ENCODE peak calls at places on chromosomes 6 and 20, in nine cellular contexts. One of them, this sample, is unnamed.

GRCh38 chr20:35306931-35307517 is 14.8 kb upstream of the FAM83C start:
- DNase-seq in IMR-90: peak
- DNase-seq in stomach: peak
- DNase-seq in astrocyte of the spinal cord: peak
- DNase-seq in lower lobe of right lung: no peak
- DNase-seq in GM20000: no peak
- DNase-seq in OCI-LY7: peak
- DNase-seq in AG10803: peak
- DNase-seq in GM13977: no peak
- DNase-seq in this sample: peak

GRCh38 chr6:117494283-117494682 is 11.8 kb downstream of the DCBLD1 start:
- DNase-seq in astrocyte of the spinal cord: peak
- DNase-seq in AG10803: no peak
- DNase-seq in OCI-LY7: no peak
- DNase-seq in IMR-90: no peak
- DNase-seq in GM13977: no peak
- DNase-seq in stomach: no peak
- DNase-seq in GM20000: no peak
- DNase-seq in lower lobe of right lung: no peak
- DNase-seq in this sample: peak

GRCh38 chr20:54477556-54477955 is 2.2 kb downstream of the DOK5 start:
- DNase-seq in GM20000: no peak
- DNase-seq in astrocyte of the spinal cord: no peak
- DNase-seq in IMR-90: peak
- DNase-seq in GM13977: no peak
- DNase-seq in OCI-LY7: no peak
- DNase-seq in AG10803: peak
- DNase-seq in lower lobe of right lung: no peak
- DNase-seq in stomach: no peak
- DNase-seq in this sample: no peak

GRCh38 chr6:28978137-28978491 is 27.0 kb downstream of the ZNF311 start:
- DNase-seq in IMR-90: no peak
- DNase-seq in AG10803: no peak
- DNase-seq in astrocyte of the spinal cord: no peak
- DNase-seq in GM13977: no peak
- DNase-seq in stomach: no peak
- DNase-seq in GM20000: no peak
- DNase-seq in OCI-LY7: no peak
- DNase-seq in lower lobe of right lung: no peak
- DNase-seq in this sample: no peak

GRCh38 chr6:17202526-17202925 is 78.6 kb upstream of the RBM24 start:
- DNase-seq in AG10803: no peak
- DNase-seq in astrocyte of the spinal cord: no peak
- DNase-seq in OCI-LY7: no peak
- DNase-seq in GM20000: no peak
- DNase-seq in stomach: no peak
- DNase-seq in GM13977: no peak
- DNase-seq in IMR-90: peak
- DNase-seq in lower lobe of right lung: no peak
- DNase-seq in this sample: no peak

GRCh38 chr6:259901-260508 is 32.3 kb upstream of the DUSP22 start:
- DNase-seq in AG10803: no peak
- DNase-seq in OCI-LY7: no peak
- DNase-seq in GM20000: peak
- DNase-seq in IMR-90: no peak
- DNase-seq in astrocyte of the spinal cord: no peak
- DNase-seq in stomach: no peak
- DNase-seq in lower lobe of right lung: no peak
- DNase-seq in GM13977: peak
- DNase-seq in this sample: no peak

GRCh38 chr6:47138046-47138445 is 95.9 kb upstream of the ADGRF1 start:
- DNase-seq in IMR-90: peak
- DNase-seq in lower lobe of right lung: no peak
- DNase-seq in AG10803: no peak
- DNase-seq in GM20000: no peak
- DNase-seq in OCI-LY7: no peak
- DNase-seq in GM13977: no peak
- DNase-seq in stomach: no peak
- DNase-seq in astrocyte of the spinal cord: peak
- DNase-seq in this sample: peak

GRCh38 chr6:42120895-42121865 is 21.2 kb downstream of the C6orf132 start:
- DNase-seq in stomach: no peak
- DNase-seq in astrocyte of the spinal cord: no peak
- DNase-seq in AG10803: peak
- DNase-seq in OCI-LY7: no peak
- DNase-seq in GM20000: no peak
- DNase-seq in IMR-90: no peak
- DNase-seq in GM13977: no peak
- DNase-seq in lower lobe of right lung: peak
- DNase-seq in this sample: no peak

GRCh38 chr20:62489940-62490263 is 14.1 kb upstream of the GATA5 start:
- DNase-seq in lower lobe of right lung: no peak
- DNase-seq in OCI-LY7: no peak
- DNase-seq in IMR-90: no peak
- DNase-seq in astrocyte of the spinal cord: no peak
- DNase-seq in stomach: no peak
- DNase-seq in AG10803: no peak
- DNase-seq in GM20000: no peak
- DNase-seq in GM13977: no peak
- DNase-seq in this sample: no peak

GRCh38 chr6:139337830-139338229 is 36.6 kb downstream of the CITED2 start:
- DNase-seq in astrocyte of the spinal cord: no peak
- DNase-seq in IMR-90: no peak
- DNase-seq in GM13977: no peak
- DNase-seq in OCI-LY7: no peak
- DNase-seq in AG10803: peak
- DNase-seq in lower lobe of right lung: peak
- DNase-seq in stomach: no peak
- DNase-seq in GM20000: no peak
- DNase-seq in this sample: no peak

GRCh38 chr20:50569864-50570836 is 60.0 kb downstream of the PTPN1 start:
- DNase-seq in AG10803: no peak
- DNase-seq in astrocyte of the spinal cord: peak
- DNase-seq in lower lobe of right lung: no peak
- DNase-seq in OCI-LY7: peak
- DNase-seq in GM13977: peak
- DNase-seq in IMR-90: peak
- DNase-seq in GM20000: peak
- DNase-seq in stomach: no peak
- DNase-seq in this sample: peak

GRCh38 chr6:40948598-40948997 is 90.4 kb downstream of the UNC5CL start:
- DNase-seq in AG10803: peak
- DNase-seq in lower lobe of right lung: no peak
- DNase-seq in astrocyte of the spinal cord: no peak
- DNase-seq in OCI-LY7: no peak
- DNase-seq in IMR-90: peak
- DNase-seq in GM13977: no peak
- DNase-seq in GM20000: no peak
- DNase-seq in stomach: no peak
- DNase-seq in this sample: no peak

GRCh38 chr6:93940381-93940780 is 521.0 kb upstream of the EPHA7 start:
- DNase-seq in GM20000: no peak
- DNase-seq in stomach: no peak
- DNase-seq in AG10803: no peak
- DNase-seq in IMR-90: no peak
- DNase-seq in OCI-LY7: no peak
- DNase-seq in astrocyte of the spinal cord: no peak
- DNase-seq in lower lobe of right lung: no peak
- DNase-seq in GM13977: no peak
- DNase-seq in this sample: no peak

GRCh38 chr6:138655828-138656227 is 117.7 kb upstream of the CCDC28A start:
- DNase-seq in stomach: no peak
- DNase-seq in astrocyte of the spinal cord: no peak
- DNase-seq in GM20000: no peak
- DNase-seq in OCI-LY7: no peak
- DNase-seq in AG10803: no peak
- DNase-seq in GM13977: no peak
- DNase-seq in lower lobe of right lung: no peak
- DNase-seq in IMR-90: no peak
- DNase-seq in this sample: peak

GRCh38 chr6:80939936-80940335 is 812.5 kb downstream of the TENT5A start:
- DNase-seq in astrocyte of the spinal cord: no peak
- DNase-seq in OCI-LY7: no peak
- DNase-seq in GM20000: no peak
- DNase-seq in lower lobe of right lung: no peak
- DNase-seq in AG10803: peak
- DNase-seq in stomach: no peak
- DNase-seq in GM13977: no peak
- DNase-seq in IMR-90: no peak
- DNase-seq in this sample: no peak

DNA sequence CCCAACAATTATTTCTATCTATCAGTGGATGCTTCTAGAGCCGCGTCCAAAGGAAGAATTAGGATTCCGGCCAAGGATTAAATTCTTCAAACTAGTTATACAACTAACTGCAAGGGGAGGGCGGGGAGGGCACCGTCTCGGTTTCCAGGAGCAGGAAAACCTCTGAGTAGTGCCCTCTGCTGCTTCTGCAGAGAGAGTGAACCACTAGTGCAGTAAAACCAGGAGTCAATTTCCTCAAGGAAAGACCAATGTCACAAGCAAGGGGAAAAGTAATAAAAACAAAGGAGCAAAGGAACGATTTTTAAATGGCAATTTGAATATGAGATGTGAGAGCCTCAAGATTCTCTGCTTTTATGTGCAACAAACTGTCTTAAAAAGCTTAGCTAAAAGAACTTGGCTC is 16.5 kb upstream of the UBE2J1 start:
- DNase-seq in stomach: peak
- DNase-seq in IMR-90: peak
- DNase-seq in OCI-LY7: peak
- DNase-seq in astrocyte of the spinal cord: peak
- DNase-seq in GM20000: no peak
- DNase-seq in GM13977: no peak
- DNase-seq in AG10803: peak
- DNase-seq in lower lobe of right lung: peak
- DNase-seq in this sample: peak
- TF ChIP-seq CTCF in stomach: peak
- TF ChIP-seq CTCF in IMR-90: peak
- TF ChIP-seq CTCF in OCI-LY7: peak
- TF ChIP-seq CTCF in astrocyte of the spinal cord: peak
- TF ChIP-seq CTCF in GM20000: peak
- TF ChIP-seq CTCF in GM13977: peak
- TF ChIP-seq CTCF in AG10803: peak
- TF ChIP-seq CTCF in lower lobe of right lung: peak
- TF ChIP-seq CTCF in this sample: peak

GRCh38 chr20:9878096-9878495 is 39.2 kb upstream of the PAK5 start:
- DNase-seq in astrocyte of the spinal cord: no peak
- DNase-seq in lower lobe of right lung: no peak
- DNase-seq in IMR-90: no peak
- DNase-seq in GM20000: no peak
- DNase-seq in stomach: no peak
- DNase-seq in AG10803: peak
- DNase-seq in GM13977: no peak
- DNase-seq in OCI-LY7: no peak
- DNase-seq in this sample: no peak

GRCh38 chr20:9886227-9886626 is 47.4 kb upstream of the PAK5 start:
- DNase-seq in astrocyte of the spinal cord: no peak
- DNase-seq in stomach: no peak
- DNase-seq in OCI-LY7: no peak
- DNase-seq in GM20000: no peak
- DNase-seq in AG10803: no peak
- DNase-seq in IMR-90: peak
- DNase-seq in GM13977: no peak
- DNase-seq in lower lobe of right lung: no peak
- DNase-seq in this sample: no peak

GRCh38 chr20:9889270-9889981 is 50.5 kb upstream of the PAK5 start:
- DNase-seq in stomach: no peak
- DNase-seq in OCI-LY7: no peak
- DNase-seq in IMR-90: no peak
- DNase-seq in astrocyte of the spinal cord: no peak
- DNase-seq in GM20000: peak
- DNase-seq in lower lobe of right lung: no peak
- DNase-seq in AG10803: no peak
- DNase-seq in GM13977: peak
- DNase-seq in this sample: no peak

GRCh38 chr20:9884666-9885065 is 45.8 kb upstream of the PAK5 start:
- DNase-seq in lower lobe of right lung: no peak
- DNase-seq in OCI-LY7: no peak
- DNase-seq in AG10803: no peak
- DNase-seq in stomach: no peak
- DNase-seq in GM20000: no peak
- DNase-seq in IMR-90: peak
- DNase-seq in astrocyte of the spinal cord: no peak
- DNase-seq in GM13977: no peak
- DNase-seq in this sample: no peak

DNA sequence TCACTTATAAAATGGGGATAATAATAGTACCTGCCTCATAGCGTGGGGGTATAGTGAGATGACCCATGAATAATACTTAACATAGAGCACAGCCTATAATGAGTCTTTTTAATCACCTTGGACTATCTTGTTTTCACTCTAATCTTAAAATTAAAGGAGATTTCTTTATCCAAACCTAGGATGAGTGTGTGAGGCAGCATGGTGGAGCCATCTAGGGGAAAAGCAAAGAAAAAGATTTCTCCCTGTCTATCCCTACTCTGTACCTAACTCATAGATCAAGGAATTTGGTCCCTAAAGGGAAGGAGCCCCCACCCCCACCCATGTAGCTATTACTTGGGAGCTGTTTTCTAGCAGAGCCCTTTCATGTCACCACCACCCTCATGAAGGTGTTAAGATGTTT is 45.2 kb upstream of the PAK5 start:
- DNase-seq in GM13977: no peak
- DNase-seq in IMR-90: no peak
- DNase-seq in AG10803: no peak
- DNase-seq in GM20000: no peak
- DNase-seq in OCI-LY7: no peak
- DNase-seq in stomach: no peak
- DNase-seq in astrocyte of the spinal cord: no peak
- DNase-seq in lower lobe of right lung: no peak
- DNase-seq in this sample: no peak
- TF ChIP-seq CTCF in GM13977: no peak
- TF ChIP-seq CTCF in IMR-90: no peak
- TF ChIP-seq CTCF in AG10803: no peak
- TF ChIP-seq CTCF in GM20000: no peak
- TF ChIP-seq CTCF in OCI-LY7: peak
- TF ChIP-seq CTCF in stomach: no peak
- TF ChIP-seq CTCF in astrocyte of the spinal cord: peak
- TF ChIP-seq CTCF in lower lobe of right lung: no peak
- TF ChIP-seq CTCF in this sample: no peak

DNA sequence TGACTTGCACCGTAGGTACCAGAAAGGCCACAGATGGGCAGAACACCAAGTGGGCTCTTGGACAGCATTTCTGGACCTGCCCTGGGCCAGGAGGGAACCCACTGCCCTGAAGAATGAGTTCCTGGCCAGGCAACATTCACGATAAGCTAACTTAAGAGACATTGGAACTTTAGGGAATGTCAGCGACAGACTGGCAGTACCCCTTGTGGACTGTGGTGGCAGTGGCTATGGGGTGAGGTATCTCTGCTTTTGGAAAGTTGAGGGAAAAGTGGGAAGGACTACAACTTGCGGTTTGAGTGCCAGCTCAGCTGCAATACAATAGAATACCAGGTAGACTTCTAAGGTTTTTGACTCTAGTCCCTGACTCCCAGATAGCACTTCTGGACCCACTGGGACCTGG is 617.8 kb downstream of the COL12A1 start:
- DNase-seq in GM20000: no peak
- DNase-seq in stomach: no peak
- DNase-seq in astrocyte of the spinal cord: no peak
- DNase-seq in OCI-LY7: no peak
- DNase-seq in GM13977: no peak
- DNase-seq in IMR-90: no peak
- DNase-seq in AG10803: no peak
- DNase-seq in lower lobe of right lung: no peak
- DNase-seq in this sample: no peak
- TF ChIP-seq CTCF in GM20000: no peak
- TF ChIP-seq CTCF in stomach: no peak
- TF ChIP-seq CTCF in astrocyte of the spinal cord: no peak
- TF ChIP-seq CTCF in OCI-LY7: no peak
- TF ChIP-seq CTCF in GM13977: no peak
- TF ChIP-seq CTCF in IMR-90: no peak
- TF ChIP-seq CTCF in AG10803: no peak
- TF ChIP-seq CTCF in lower lobe of right lung: no peak
- TF ChIP-seq CTCF in this sample: no peak

GRCh38 chr6:15901141-15902115 is 227.5 kb upstream of the MYLIP start:
- DNase-seq in AG10803: no peak
- DNase-seq in GM13977: peak
- DNase-seq in lower lobe of right lung: no peak
- DNase-seq in IMR-90: no peak
- DNase-seq in stomach: no peak
- DNase-seq in OCI-LY7: peak
- DNase-seq in astrocyte of the spinal cord: no peak
- DNase-seq in GM20000: peak
- DNase-seq in this sample: no peak
- TF ChIP-seq CTCF in AG10803: no peak
- TF ChIP-seq CTCF in GM13977: no peak
- TF ChIP-seq CTCF in lower lobe of right lung: no peak
- TF ChIP-seq CTCF in IMR-90: no peak
- TF ChIP-seq CTCF in stomach: no peak
- TF ChIP-seq CTCF in OCI-LY7: no peak
- TF ChIP-seq CTCF in astrocyte of the spinal cord: no peak
- TF ChIP-seq CTCF in GM20000: no peak
- TF ChIP-seq CTCF in this sample: no peak

This sample was measured in fibroblast of pulmonary artery.